ENCODE peak calls at places on chromosomes 5 and 9, in eight cellular contexts. X is dorsolateral prefrontal cortex, K is foreskin fibroblast, F is GM23248, A is fibroblast of pulmonary artery, C is astrocyte of the spinal cord, T is SK-N-MC, J is astrocyte of the cerebellum. M is an unnamed sample.

GRCh38 chr5:151611127-151611775 is 20.1 kb upstream of the FAT2 start:
- DNase-seq in X (no peak), K (peak), F (no peak), A (no peak), C (no peak), T (no peak), J (no peak), M (no peak)

GRCh38 chr5:78968781-78969180 is 16.3 kb downstream of the ARSB start:
- DNase-seq in X (no peak), K (no peak), F (no peak), A (no peak), C (no peak), T (no peak), J (no peak), M (no peak)

GRCh38 chr5:72126796-72127195 is 19.5 kb downstream of the MAP1B start:
- DNase-seq in X (no peak), K (peak), F (peak), A (no peak), C (no peak), T (no peak), J (no peak), M (no peak)

GRCh38 chr9:78676623-78677022 is 379.7 kb downstream of the PSAT1 start:
- DNase-seq in X (no peak), K (peak), F (peak), A (peak), C (peak), T (no peak), J (peak), M (no peak)

GRCh38 chr9:94983552-94983951 is 257.1 kb downstream of the AOPEP start:
- DNase-seq in X (no peak), K (no peak), F (no peak), A (no peak), C (no peak), T (no peak), J (no peak), M (no peak)

GRCh38 chr9:2645569-2645968 is 24.0 kb downstream of the VLDLR start:
- DNase-seq in X (no peak), K (no peak), F (no peak), A (no peak), C (no peak), T (no peak), J (no peak), M (no peak)

GRCh38 chr5:112552791-112553190 is 133.7 kb upstream of the EPB41L4A start:
- DNase-seq in X (no peak), K (no peak), F (no peak), A (no peak), C (no peak), T (no peak), J (no peak), M (no peak)

GRCh38 chr5:135236951-135237791 is 161.9 kb downstream of the MACROH2A1 start:
- DNase-seq in X (no peak), K (no peak), F (no peak), A (no peak), C (no peak), T (no peak), J (no peak), M (peak)

GRCh38 chr9:14616188-14616982 is 76.8 kb downstream of the ZDHHC21 start:
- DNase-seq in X (no peak), K (peak), F (peak), A (peak), C (peak), T (peak), J (peak), M (no peak)

GRCh38 chr9:72361227-72361626 is 3.8 kb downstream of the ZFAND5 start:
- DNase-seq in X (no peak), K (no peak), F (peak), A (no peak), C (no peak), T (no peak), J (no peak), M (no peak)

GRCh38 chr5:98905857-98906688 is 22.7 kb downstream of the CHD1 start:
- DNase-seq in X (no peak), K (peak), F (peak), A (peak), C (peak), T (no peak), J (peak), M (no peak)

GRCh38 chr9:4371108-4371507 is 71.2 kb upstream of the GLIS3 start:
- DNase-seq in X (no peak), K (peak), F (peak), A (peak), C (peak), T (no peak), J (peak), M (no peak)

GRCh38 chr5:174849426-174849825 is 125.0 kb downstream of the MSX2 start:
- DNase-seq in X (no peak), K (no peak), F (no peak), A (no peak), C (no peak), T (no peak), J (no peak), M (no peak)

GRCh38 chr9:79446540-79447307 is 125.0 kb upstream of the TLE4 start:
- DNase-seq in X (no peak), K (no peak), F (no peak), A (no peak), C (no peak), T (no peak), J (no peak), M (no peak)

GRCh38 chr9:127569819-127570401 is 42.2 kb upstream of the STXBP1 start:
- DNase-seq in X (no peak), K (peak), F (peak), A (peak), C (peak), T (no peak), J (no peak), M (no peak)

GRCh38 chr5:101515721-101516120 is 612.6 kb upstream of the ST8SIA4 start:
- DNase-seq in X (no peak), K (no peak), F (no peak), A (no peak), C (no peak), T (no peak), J (no peak), M (no peak)

GRCh38 chr5:145295236-145295635 is 539.9 kb downstream of the PRELID2 start:
- DNase-seq in X (no peak), K (no peak), F (peak), A (peak), C (no peak), T (no peak), J (no peak), M (no peak)

GRCh38 chr9:94821098-94821930 is 94.8 kb downstream of the AOPEP start:
- DNase-seq in X (no peak), K (no peak), F (no peak), A (no peak), C (no peak), T (no peak), J (no peak), M (no peak)

GRCh38 chr9:134188421-134189166 is 24.2 kb upstream of the RNU6ATAC start:
- DNase-seq in X (no peak), K (no peak), F (peak), A (no peak), C (no peak), T (no peak), J (no peak), M (no peak)

GRCh38 chr9:135909371-135909770 is 2.0 kb upstream of the CAMSAP1 start:
- DNase-seq in X (no peak), K (no peak), F (no peak), A (no peak), C (no peak), T (no peak), J (no peak), M (no peak)
- H3K4me3 ChIP-seq in X (no peak), K (no peak), F (no peak), A (no peak), C (no peak), T (no peak), J (no peak), M (no peak)

GRCh38 chr5:13218518-13218917 is 726.0 kb downstream of the DNAH5 start:
- DNase-seq in X (no peak), K (no peak), F (peak), A (no peak), C (no peak), T (no peak), J (no peak), M (no peak)

GRCh38 chr5:13214182-13214581 is 730.3 kb downstream of the DNAH5 start:
- DNase-seq in X (no peak), K (no peak), F (no peak), A (no peak), C (no peak), T (no peak), J (no peak), M (no peak)

GRCh38 chr5:13215370-13215769 is 729.1 kb downstream of the DNAH5 start:
- DNase-seq in X (no peak), K (no peak), F (no peak), A (no peak), C (no peak), T (no peak), J (no peak), M (no peak)

GRCh38 chr5:13217636-13218035 is 726.9 kb downstream of the DNAH5 start:
- DNase-seq in X (no peak), K (no peak), F (no peak), A (no peak), C (peak), T (no peak), J (peak), M (no peak)

DNA sequence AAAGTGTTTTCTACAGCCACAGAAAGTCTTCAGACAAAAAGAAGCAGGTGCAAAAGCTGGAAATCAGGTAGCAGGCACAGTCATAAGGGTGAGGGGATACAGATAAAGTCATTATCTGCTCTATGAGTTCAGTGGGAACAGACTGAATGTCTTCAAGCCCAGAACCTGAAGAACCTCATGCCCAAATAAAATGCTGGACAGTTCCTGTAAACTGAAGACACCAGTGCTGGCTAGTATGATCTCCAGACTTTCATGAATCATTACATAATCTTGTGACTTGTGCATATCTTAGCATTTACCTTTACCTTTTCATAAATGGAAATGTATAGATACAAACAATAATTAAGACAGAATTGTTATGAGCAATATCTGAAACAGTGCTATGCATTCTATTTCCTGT is 728.7 kb downstream of the DNAH5 start:
- DNase-seq in X (no peak), K (no peak), F (no peak), A (no peak), C (no peak), T (no peak), J (no peak), M (no peak)
- H3K4me3 ChIP-seq in X (no peak), K (no peak), F (no peak), A (no peak), C (no peak), T (no peak), J (no peak), M (no peak)

GRCh38 chr5:159051431-159052281 is 48.1 kb downstream of the EBF1 start:
- DNase-seq in X (no peak), K (peak), F (peak), A (peak), C (no peak), T (no peak), J (no peak), M (no peak)
- H3K4me3 ChIP-seq in X (peak), K (peak), F (peak), A (peak), C (peak), T (peak), J (peak), M (peak)

DNA sequence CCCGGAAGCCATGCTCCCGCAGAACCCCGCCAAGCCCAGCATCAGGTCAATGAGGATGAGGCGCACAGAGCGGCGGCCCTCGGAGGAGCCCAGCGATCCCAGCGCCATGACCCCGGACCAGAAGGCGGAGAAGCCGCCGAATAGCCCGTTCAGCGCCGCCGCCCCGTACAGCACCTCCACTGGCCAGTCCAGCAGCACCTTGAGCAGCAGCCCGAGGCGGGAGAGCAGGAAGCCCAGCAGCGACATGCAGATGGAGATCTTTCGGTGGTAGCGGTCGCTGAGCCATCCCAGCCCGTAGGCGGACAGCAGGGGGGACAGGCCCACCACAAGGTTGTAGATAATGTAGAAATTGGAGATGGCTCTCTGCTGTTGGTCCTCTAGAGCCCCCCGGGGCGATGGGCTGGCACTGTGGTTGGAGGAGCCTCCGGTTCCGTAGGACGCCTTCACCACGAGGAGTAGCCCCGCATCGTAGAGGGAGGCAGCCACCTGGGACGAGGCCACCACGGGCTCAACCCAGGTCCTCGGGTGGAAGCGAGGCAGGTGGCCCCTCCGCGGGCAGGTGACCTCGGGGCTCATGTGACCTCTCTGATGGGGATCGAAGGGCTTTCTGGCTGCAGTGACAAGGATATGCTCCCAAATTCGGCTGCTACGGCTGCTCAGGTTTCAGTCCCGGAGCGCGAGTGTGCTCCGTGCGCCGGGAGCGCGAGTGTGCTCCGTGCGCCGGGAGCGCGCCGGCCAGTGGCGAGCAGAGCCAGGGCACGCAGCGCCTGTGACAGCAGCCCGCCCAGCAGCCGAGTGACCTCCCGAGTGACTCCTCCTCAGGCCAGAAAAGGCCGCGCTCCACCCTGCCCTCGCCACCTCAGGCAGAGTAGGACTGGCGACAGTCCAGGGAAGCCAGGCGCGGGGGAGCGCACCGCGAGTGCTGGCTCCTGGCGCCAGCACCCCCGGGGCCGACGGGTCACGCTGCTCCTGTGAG is at the start of gene SLC46A2:
- DNase-seq in X (no peak), K (peak), F (peak), A (no peak), C (no peak), T (no peak), J (no peak), M (peak)
- H3K4me3 ChIP-seq in X (peak), K (peak), F (peak), A (peak), C (peak), T (peak), J (peak), M (peak)

GRCh38 chr9:84271887-84272556 is 68.5 kb downstream of the SLC28A3 start:
- DNase-seq in X (no peak), K (peak), F (peak), A (peak), C (peak), T (no peak), J (no peak), M (no peak)

GRCh38 chr9:84266087-84266561 is 74.4 kb downstream of the SLC28A3 start:
- DNase-seq in X (no peak), K (no peak), F (no peak), A (no peak), C (no peak), T (no peak), J (no peak), M (no peak)

GRCh38 chr9:84276741-84277140 is 63.8 kb downstream of the SLC28A3 start:
- DNase-seq in X (no peak), K (no peak), F (no peak), A (no peak), C (no peak), T (no peak), J (no peak), M (no peak)

GRCh38 chr9:84271004-84271886 is 69.3 kb downstream of the SLC28A3 start:
- DNase-seq in X (peak), K (peak), F (peak), A (peak), C (peak), T (peak), J (no peak), M (no peak)
- H3K4me3 ChIP-seq in X (peak), K (peak), F (peak), A (peak), C (peak), T (peak), J (peak), M (peak)

DNA sequence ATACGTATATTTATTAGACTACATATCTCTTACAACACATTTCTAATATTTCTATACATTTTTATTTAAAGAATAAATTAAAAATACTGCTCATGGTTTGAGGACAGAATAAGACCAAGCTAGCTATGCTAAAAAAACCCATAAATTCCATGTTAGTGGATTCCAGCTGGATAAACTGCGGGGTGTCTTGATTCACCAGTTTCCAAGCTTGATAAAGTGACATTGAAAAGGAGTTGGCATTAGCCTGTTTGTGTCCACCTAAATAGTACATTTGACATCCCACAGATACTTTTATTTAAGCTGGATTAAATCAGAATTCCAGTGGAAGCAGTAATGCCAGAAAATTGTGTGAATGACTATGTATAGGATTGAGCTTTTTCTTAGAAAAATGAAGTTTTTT is 80.1 kb downstream of the GABRA6 start:
- DNase-seq in X (no peak), K (no peak), F (no peak), A (no peak), C (no peak), T (no peak), J (no peak), M (no peak)
- H3K4me3 ChIP-seq in X (no peak), K (no peak), F (no peak), A (no peak), C (no peak), T (no peak), J (no peak), M (no peak)

DNA sequence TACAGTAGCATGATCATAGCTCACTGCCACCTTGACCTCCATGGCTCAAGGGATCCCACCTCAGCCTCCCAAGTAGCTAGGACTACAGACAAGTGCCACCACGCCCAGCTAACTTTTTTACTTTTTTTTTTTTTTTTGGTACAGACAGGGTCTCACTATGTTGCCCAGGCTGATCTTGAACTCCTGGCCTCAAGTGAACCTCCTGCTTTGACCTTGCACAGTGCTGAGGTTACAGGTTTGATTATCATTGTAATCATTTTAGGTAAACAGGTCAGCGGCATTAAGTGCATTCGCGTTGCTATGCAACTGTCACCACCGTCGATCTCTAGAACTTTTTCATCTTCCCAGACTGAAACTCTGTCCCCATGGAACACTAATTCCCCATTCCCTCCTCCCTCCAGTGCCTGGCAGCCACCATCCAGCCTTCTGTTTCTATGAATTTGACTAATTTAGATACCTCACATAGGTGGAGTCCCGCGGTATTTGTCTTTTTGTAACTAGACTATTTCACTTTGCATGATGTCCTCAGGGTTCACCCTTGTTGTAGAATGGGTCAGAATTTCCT is 5.8 kb upstream of the CARD19 start:
- DNase-seq in X (no peak), K (no peak), F (no peak), A (no peak), C (no peak), T (no peak), J (no peak), M (peak)
- H3K4me3 ChIP-seq in X (no peak), K (no peak), F (no peak), A (no peak), C (no peak), T (no peak), J (no peak), M (no peak)

GRCh38 chr9:136743639-136744211 is 985 bp upstream of the LCN10 start:
- DNase-seq in X (no peak), K (no peak), F (no peak), A (no peak), C (no peak), T (no peak), J (no peak), M (no peak)

GRCh38 chr9:136742640-136743391 is at the start of gene LCN10:
- DNase-seq in X (no peak), K (no peak), F (no peak), A (no peak), C (no peak), T (no peak), J (no peak), M (no peak)

GRCh38 chr9:136740971-136741884 is 1.5 kb downstream of the LCN10 start:
- DNase-seq in X (no peak), K (peak), F (peak), A (peak), C (no peak), T (no peak), J (no peak), M (no peak)

GRCh38 chr9:136740491-136740890 is 2.2 kb downstream of the LCN10 start:
- DNase-seq in X (no peak), K (no peak), F (no peak), A (no peak), C (no peak), T (no peak), J (no peak), M (no peak)

GRCh38 chr9:136741885-136742568 is 713 bp downstream of the LCN10 start:
- DNase-seq in X (no peak), K (no peak), F (no peak), A (no peak), C (no peak), T (no peak), J (no peak), M (no peak)
- H3K4me3 ChIP-seq in X (no peak), K (no peak), F (no peak), A (no peak), C (no peak), T (peak), J (no peak), M (peak)

GRCh38 chr9:8825600-8826147 is 1026.1 kb upstream of the DMAC1 start:
- DNase-seq in X (no peak), K (no peak), F (no peak), A (no peak), C (no peak), T (no peak), J (no peak), M (no peak)
- H3K4me3 ChIP-seq in X (no peak), K (no peak), F (no peak), A (no peak), C (no peak), T (no peak), J (no peak), M (peak)

GRCh38 chr9:37085233-37085632 is 35.1 kb upstream of the ZCCHC7 start:
- DNase-seq in X (no peak), K (no peak), F (no peak), A (no peak), C (no peak), T (no peak), J (no peak), M (no peak)
- H3K4me3 ChIP-seq in X (no peak), K (no peak), F (no peak), A (no peak), C (no peak), T (no peak), J (no peak), M (no peak)

M was measured in coronary artery.